ENCODE peak calls at places on chromosomes 4 and X, in eight cellular contexts. J is activated CD8-positive, alpha-beta memory T cell treated with anti-CD3 and anti-CD28 coated beads, Interleukin-2, amount 50 U/mL, for 4 hours; U is mammary epithelial cell; B is RWPE2; F is iris pigment epithelial cell; M is stimulated activated CD4-positive, alpha-beta T cell treated with anti-CD3 and anti-CD28 coated beads, Interleukin-1b, Interleukin-23, amount 100 ng/mL, for 24 hours; W is HT1080; X is iPS-NIHi11. R is an unnamed sample.

GRCh38 chrX:39921838-39922237 is 175.9 kb downstream of the BCOR start:
- DNase-seq in J (no peak), F (no peak), X (no peak), M (no peak), B (no peak), U (no peak), W (no peak), R (no peak)

GRCh38 chrX:41022579-41022978 is 62.7 kb upstream of the USP9X start:
- DNase-seq in W (peak; percentile 60), F (peak; percentile 59), U (peak; percentile 85), B (no peak), M (no peak), J (no peak), X (no peak), R (no peak)

GRCh38 chrX:17459008-17459407 is 84.0 kb downstream of the NHS start:
- DNase-seq in W (no peak), U (peak; percentile 50), X (no peak), M (no peak), J (no peak), F (peak; percentile 30), B (no peak), R (no peak)

GRCh38 chr4:177558995-177559394 is 116.8 kb upstream of the AGA start:
- DNase-seq in F (no peak), M (no peak), U (no peak), X (peak; percentile 48), W (no peak), B (no peak), J (no peak), R (peak; percentile 33)

GRCh38 chrX:68685722-68686683 is 38.5 kb downstream of the STARD8 start:
- DNase-seq in U (peak; percentile 10), B (no peak), F (peak; percentile 54), M (no peak), X (peak; percentile 60), W (peak; percentile 24), J (no peak), R (no peak)

GRCh38 chr4:41389356-41389755 is 132.6 kb downstream of the UCHL1 start:
- DNase-seq in B (no peak), W (no peak), M (no peak), J (no peak), X (no peak), F (no peak), U (no peak), R (no peak)

GRCh38 chr4:181254771-181255170 is 988.4 kb upstream of the TENM3 start:
- DNase-seq in X (no peak), F (no peak), J (no peak), W (peak; percentile 35), U (no peak), B (no peak), M (no peak), R (no peak)

GRCh38 chr4:8033776-8034528 is 94.3 kb upstream of the AFAP1 start:
- DNase-seq in U (no peak), X (no peak), B (no peak), W (no peak), M (no peak), J (no peak), F (no peak), R (no peak)

GRCh38 chrX:10118530-10118929 is 38.2 kb upstream of the CLCN4 start:
- DNase-seq in B (no peak), U (no peak), M (no peak), X (no peak), W (no peak), J (no peak), F (no peak), R (no peak)

GRCh38 chr4:185822791-185823190 is 10.8 kb upstream of the SORBS2 start:
- DNase-seq in W (no peak), F (no peak), M (no peak), J (no peak), X (no peak), U (no peak), B (no peak), R (no peak)

GRCh38 chr4:19583827-19584569 is 667.7 kb upstream of the SLIT2 start:
- DNase-seq in J (no peak), U (peak; percentile 0), B (no peak), W (peak; percentile 21), M (no peak), X (peak; percentile 11), F (peak; percentile 62), R (no peak)

GRCh38 chr4:121138014-121138413 is 26.1 kb downstream of the TNIP3 start:
- DNase-seq in X (no peak), F (no peak), J (peak; percentile 64), U (no peak), B (no peak), W (no peak), M (no peak), R (no peak)

GRCh38 chrX:139691843-139692505 is 16.0 kb downstream of the MCF2 start:
- DNase-seq in M (no peak), F (peak; percentile 1), U (no peak), B (no peak), W (no peak), J (no peak), X (peak; percentile 25), R (no peak)

GRCh38 chrX:102846544-102847236 is 90.4 kb upstream of the RAB40AL start:
- DNase-seq in J (no peak), W (peak; percentile 82), B (no peak), F (peak; percentile 65), X (no peak), U (peak; percentile 67), M (no peak), R (no peak)

GRCh38 chr4:79467246-79467932 is 59.4 kb upstream of the GK2 start:
- DNase-seq in B (no peak), W (peak; percentile 3), X (no peak), M (no peak), U (no peak), J (no peak), F (peak; percentile 4), R (no peak)

GRCh38 chrX:47637546-47638195 is 7.9 kb upstream of the CFP start:
- DNase-seq in X (peak; percentile 73), J (no peak), B (no peak), W (no peak), F (peak; percentile 27), U (no peak), M (no peak), R (no peak)

GRCh38 chr4:147839651-147840050 is 107.8 kb downstream of the ARHGAP10 start:
- DNase-seq in U (no peak), M (no peak), J (no peak), X (no peak), B (no peak), W (no peak), F (peak; percentile 71), R (no peak)

GRCh38 chrX:150763810-150764209 is 70.6 kb downstream of the MTMR1 start:
- DNase-seq in X (peak; percentile 27), F (no peak), W (no peak), M (no peak), J (no peak), U (no peak), B (no peak), R (no peak)

GRCh38 chrX:38375888-38376287 is 23.5 kb downstream of the OTC start:
- DNase-seq in U (peak; percentile 1), F (peak; percentile 13), J (no peak), X (peak; percentile 7), W (peak; percentile 0), B (no peak), M (no peak), R (no peak)

GRCh38 chrX:2692221-2693122 is 1.4 kb downstream of the CD99 start:
- DNase-seq in X (no peak), B (no peak), M (no peak), F (peak; percentile 65), W (peak; percentile 39), U (no peak), J (no peak), R (no peak)

GRCh38 chr4:173218411-173219125 is 50.0 kb downstream of the GALNT7 start:
- DNase-seq in U (peak; percentile 27), F (peak; percentile 87), M (no peak), B (no peak), J (no peak), W (peak; percentile 92), X (peak; percentile 34), R (no peak)

GRCh38 chr4:663438-664428 is 10.3 kb downstream of the ATP5ME start:
- DNase-seq in F (no peak), J (peak; percentile 85), W (no peak), B (no peak), M (peak; percentile 38), X (peak; percentile 96), U (no peak), R (peak; percentile 95)

GRCh38 chrX:151981129-151981528 is 6.7 kb upstream of the GABRE start:
- DNase-seq in U (peak; percentile 79), X (no peak), M (no peak), B (no peak), J (no peak), W (peak; percentile 50), F (peak; percentile 64), R (no peak)

GRCh38 chr4:34046580-34046979 is 2197.7 kb downstream of the ARAP2 start:
- DNase-seq in J (no peak), M (no peak), X (no peak), U (peak; percentile 79), B (no peak), F (peak; percentile 79), W (peak; percentile 83), R (no peak)

GRCh38 chr4:119211856-119212250 is 660 bp upstream of the USP53 start:
- DNase-seq in W (no peak), B (no peak), J (no peak), F (no peak), X (no peak), M (no peak), U (no peak), R (no peak)

GRCh38 chr4:183658362-183659028 is 490 bp downstream of the RWDD4 start:
- DNase-seq in B (no peak), M (no peak), W (peak; percentile 29), X (peak; percentile 71), F (peak; percentile 14), U (peak; percentile 28), J (peak; percentile 34), R (no peak)

GRCh38 chr4:661856-662761 is 12.0 kb downstream of the ATP5ME start:
- DNase-seq in X (no peak), W (no peak), B (peak; percentile 63), U (no peak), J (peak; percentile 15), F (no peak), M (no peak), R (no peak)

GRCh38 chr4:39103291-39103690 is 41.3 kb downstream of the KLHL5 start:
- DNase-seq in J (no peak), X (no peak), B (no peak), M (no peak), W (peak; percentile 15), F (no peak), U (no peak), R (no peak)

GRCh38 chrX:12978205-12979010 is 3.5 kb downstream of the TMSB4X start:
- DNase-seq in F (peak; percentile 86), M (no peak), X (peak; percentile 12), U (peak; percentile 71), B (no peak), J (peak; percentile 64), W (no peak), R (no peak)

GRCh38 chrX:781216-782211 is 150.9 kb downstream of the SHOX start:
- DNase-seq in F (no peak), U (no peak), B (no peak), X (peak; percentile 29), W (no peak), J (no peak), M (no peak), R (no peak)

GRCh38 chr4:140944539-140944938 is 188.4 kb upstream of the TBC1D9 start:
- DNase-seq in B (no peak), W (no peak), M (no peak), F (peak; percentile 79), X (no peak), U (no peak), J (no peak), R (no peak)